ENCODE peak calls at places on chromosomes 7 and 10, in eight cellular contexts. F, Z, J, G, D, I, M and B are unnamed samples.
A peak's percentile ranks its signal among the peaks of the same experiment; 100 is the strongest.

GRCh38 chr10:97584060-97584797 is at the start of gene HOGA1:
- DNase-seq in D (peak; percentile 93), F (peak; percentile 86), J (no peak), Z (peak; percentile 83), G (no peak), I (peak; percentile 95), M (peak; percentile 20), B (peak; percentile 62)

GRCh38 chr10:126215767-126216166 is 172.5 kb downstream of the ADAM12 start:
- DNase-seq in I (no peak), J (no peak), M (no peak), D (no peak), F (no peak), G (no peak), Z (no peak), B (no peak)

GRCh38 chr10:11793762-11794479 is 29.2 kb upstream of the PROSER2 start:
- DNase-seq in J (no peak), Z (peak; percentile 90), I (peak; percentile 90), D (peak; percentile 95), F (no peak), M (no peak), G (no peak), B (peak; percentile 77)

GRCh38 chr10:50740351-50740688 is 584 bp downstream of the ASAH2B start:
- DNase-seq in J (peak; percentile 12), I (peak; percentile 1), Z (peak; percentile 69), M (no peak), G (peak; percentile 11), F (peak; percentile 13), D (peak; percentile 5), B (peak; percentile 68)

GRCh38 chr7:45911311-45911710 is 9.8 kb downstream of the IGFBP3 start:
- DNase-seq in J (no peak), I (no peak), M (no peak), Z (no peak), F (no peak), D (no peak), G (no peak), B (no peak)

GRCh38 chr7:53446170-53446569 is 410.7 kb downstream of the POM121L12 start:
- DNase-seq in J (no peak), M (no peak), F (no peak), G (no peak), I (no peak), D (no peak), Z (no peak), B (no peak)

GRCh38 chr7:24622646-24623182 is 49.5 kb downstream of the PALS2 start:
- DNase-seq in F (no peak), G (no peak), Z (no peak), M (no peak), I (no peak), D (no peak), J (no peak), B (no peak)

GRCh38 chr10:12934777-12935176 is 66.7 kb downstream of the CCDC3 start:
- DNase-seq in D (no peak), M (no peak), F (no peak), J (no peak), G (no peak), I (peak; percentile 44), Z (peak; percentile 97), B (no peak)

GRCh38 chr10:50293508-50294320 is 42.4 kb upstream of the ASAH2 start:
- DNase-seq in G (no peak), M (no peak), F (no peak), D (no peak), J (no peak), Z (no peak), I (no peak), B (no peak)

GRCh38 chr7:33981221-33981620 is 75.9 kb downstream of the BMPER start:
- DNase-seq in Z (no peak), D (no peak), F (no peak), J (no peak), I (no peak), M (no peak), G (no peak), B (no peak)

GRCh38 chr10:132311338-132311939 is 3.7 kb upstream of the STK32C start:
- DNase-seq in I (no peak), D (peak; percentile 29), J (no peak), F (no peak), Z (no peak), M (no peak), G (no peak), B (no peak)

GRCh38 chr10:44395396-44395795 is 10.5 kb upstream of the CXCL12 start:
- DNase-seq in F (no peak), D (no peak), Z (no peak), M (no peak), I (no peak), J (no peak), G (no peak), B (no peak)

GRCh38 chr10:132461683-132462231 is 64.8 kb downstream of the PWWP2B start:
- DNase-seq in G (no peak), I (no peak), M (peak; percentile 2), D (no peak), Z (peak; percentile 5), J (no peak), F (peak; percentile 19), B (no peak)

GRCh38 chr7:151309306-151309705 is 32.3 kb upstream of the NUB1 start:
- DNase-seq in I (no peak), M (no peak), Z (no peak), J (peak; percentile 40), G (no peak), F (no peak), D (no peak), B (peak; percentile 25)

GRCh38 chr7:105678811-105679495 is 97.7 kb upstream of the EFCAB10 start:
- DNase-seq in F (peak; percentile 74), D (no peak), Z (peak; percentile 62), M (no peak), G (peak; percentile 28), I (peak; percentile 45), J (no peak), B (no peak)

GRCh38 chr7:29990931-29991330 is 1.3 kb upstream of the SCRN1 start:
- DNase-seq in D (no peak), M (no peak), G (no peak), J (no peak), I (no peak), Z (no peak), F (no peak), B (no peak)

DNA sequence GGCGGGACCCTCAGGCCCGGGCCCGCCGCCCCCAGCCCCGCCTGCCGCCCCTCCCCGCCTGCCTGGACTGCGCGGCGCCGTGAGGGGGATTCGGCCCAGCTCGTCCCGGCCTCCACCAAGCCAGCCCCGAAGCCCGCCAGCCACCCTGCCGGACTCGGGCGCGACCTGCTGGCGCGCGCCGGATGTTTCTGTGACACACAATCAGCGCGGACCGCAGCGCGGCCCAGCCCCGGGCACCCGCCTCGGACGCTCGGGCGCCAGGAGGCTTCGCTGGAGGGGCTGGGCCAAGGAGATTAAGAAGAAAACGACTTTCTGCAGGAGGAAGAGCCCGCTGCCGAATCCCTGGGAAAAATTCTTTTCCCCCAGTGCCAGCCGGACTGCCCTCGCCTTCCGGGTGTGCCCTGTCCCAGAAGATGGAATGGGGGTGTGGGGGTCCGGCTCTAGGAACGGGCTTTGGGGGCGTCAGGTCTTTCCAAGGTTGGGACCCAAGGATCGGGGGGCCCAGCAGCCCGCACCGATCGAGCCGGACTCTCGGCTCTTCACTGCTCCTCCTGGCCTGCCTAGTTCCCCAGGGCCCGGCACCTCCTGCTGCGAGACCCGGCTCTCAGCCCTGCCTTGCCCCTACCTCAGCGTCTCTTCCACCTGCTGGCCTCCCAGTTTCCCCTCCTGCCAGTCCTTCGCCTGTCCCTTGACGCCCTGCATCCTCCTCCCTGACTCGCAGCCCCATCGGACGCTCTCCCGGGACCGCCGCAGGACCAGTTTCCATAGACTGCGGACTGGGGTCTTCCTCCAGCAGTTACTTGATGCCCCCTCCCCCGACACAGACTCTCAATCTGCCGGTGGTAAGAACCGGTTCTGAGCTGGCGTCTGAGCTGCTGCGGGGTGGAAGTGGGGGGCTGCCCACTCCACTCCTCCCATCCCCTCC is 82.7 kb downstream of the PAX2 start:
- DNase-seq in D (peak; percentile 75), G (peak; percentile 83), Z (no peak), M (peak; percentile 79), I (no peak), J (no peak), F (peak; percentile 26), B (no peak)
- TF ChIP-seq CTCF in D (peak; percentile 30), G (no peak), Z (peak; percentile 14), M (no peak), I (no peak), J (no peak), F (no peak), B (no peak)

GRCh38 chr10:33680036-33680435 is 345.6 kb upstream of the NRP1 start:
- DNase-seq in G (no peak), J (no peak), D (no peak), Z (no peak), F (no peak), I (no peak), M (no peak), B (no peak)
- TF ChIP-seq CTCF in G (no peak), J (no peak), D (no peak), Z (no peak), F (no peak), I (no peak), M (no peak), B (no peak)

DNA sequence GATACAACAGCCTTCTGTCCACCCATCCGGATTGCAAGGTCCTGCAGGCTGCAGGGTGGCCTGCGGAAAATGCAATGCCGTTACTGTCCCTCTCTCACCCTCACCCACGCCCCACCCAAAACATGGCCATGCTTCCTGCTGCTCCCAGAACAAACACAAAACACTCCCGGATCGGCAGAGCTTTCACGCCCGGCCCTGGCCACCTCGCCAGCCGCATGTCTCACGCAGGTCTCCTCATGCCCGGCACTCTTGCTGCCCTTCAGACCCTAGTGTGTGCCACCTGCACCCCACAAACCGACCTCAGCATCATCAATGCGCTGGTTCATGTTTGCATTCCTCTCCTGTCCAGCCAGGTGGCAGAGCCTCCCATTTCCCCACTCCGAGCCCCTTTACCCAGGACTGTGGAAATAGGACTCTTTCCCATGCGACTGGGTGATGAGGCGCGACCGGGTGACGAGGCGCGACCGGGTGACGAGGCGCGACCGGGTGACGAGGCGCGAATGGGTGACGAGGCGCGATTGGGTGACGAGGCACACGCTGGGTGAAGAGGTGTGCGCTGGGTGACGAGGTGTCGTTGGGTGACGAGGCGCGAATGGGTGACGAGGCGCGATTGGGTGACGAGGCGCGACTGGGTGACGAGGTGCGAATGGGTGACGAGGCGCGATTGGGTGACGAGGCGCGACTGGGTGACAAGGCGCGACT is 8.9 kb upstream of the NOM1 start:
- DNase-seq in Z (no peak), G (no peak), D (no peak), F (no peak), M (no peak), I (no peak), J (no peak), B (no peak)
- TF ChIP-seq CTCF in Z (no peak), G (no peak), D (no peak), F (no peak), M (no peak), I (no peak), J (no peak), B (no peak)

GRCh38 chr7:18708204-18708603 is 212.7 kb downstream of the HDAC9 start:
- DNase-seq in M (no peak), D (no peak), G (no peak), I (no peak), Z (no peak), F (no peak), J (no peak), B (no peak)
- TF ChIP-seq CTCF in M (no peak), D (no peak), G (no peak), I (no peak), Z (no peak), F (no peak), J (no peak), B (no peak)